ENCODE peak calls at places on chromosomes 7 and 10, in nine cellular contexts. One of them, this sample, is unnamed.
A peak's percentile ranks its signal among the peaks of the same experiment; 100 is the strongest.

GRCh38 chr10:125149278-125150047 is 10.9 kb downstream of the CTBP2 start:
- DNase-seq in hepatocyte: peak; percentile 79
- DNase-seq in transverse colon: peak; percentile 82
- DNase-seq in PC-3: peak; percentile 45
- DNase-seq in omental fat pad: peak; percentile 85
- DNase-seq in H54: peak; percentile 44
- DNase-seq in GM19239: no peak
- DNase-seq in T-helper 17 cell: no peak
- DNase-seq in NCI-H2081: peak; percentile 44
- DNase-seq in this sample: no peak

GRCh38 chr10:29621161-29621560 is 13.6 kb downstream of the SVIL start:
- DNase-seq in H54: no peak
- DNase-seq in transverse colon: no peak
- DNase-seq in hepatocyte: peak; percentile 67
- DNase-seq in NCI-H2081: no peak
- DNase-seq in PC-3: no peak
- DNase-seq in T-helper 17 cell: no peak
- DNase-seq in omental fat pad: no peak
- DNase-seq in GM19239: no peak
- DNase-seq in this sample: no peak

GRCh38 chr7:144827581-144828139 is 8.2 kb downstream of the TPK1 start:
- DNase-seq in NCI-H2081: no peak
- DNase-seq in H54: no peak
- DNase-seq in T-helper 17 cell: no peak
- DNase-seq in hepatocyte: peak; percentile 45
- DNase-seq in PC-3: no peak
- DNase-seq in transverse colon: no peak
- DNase-seq in GM19239: no peak
- DNase-seq in omental fat pad: no peak
- DNase-seq in this sample: no peak

GRCh38 chr7:47693161-47693740 is 111.3 kb upstream of the TNS3 start:
- DNase-seq in NCI-H2081: no peak
- DNase-seq in PC-3: peak; percentile 94
- DNase-seq in hepatocyte: no peak
- DNase-seq in T-helper 17 cell: no peak
- DNase-seq in GM19239: no peak
- DNase-seq in transverse colon: no peak
- DNase-seq in H54: peak; percentile 33
- DNase-seq in omental fat pad: no peak
- DNase-seq in this sample: peak; percentile 17

GRCh38 chr10:46558411-46559185 is 2.1 kb upstream of the GPRIN2 start:
- DNase-seq in omental fat pad: no peak
- DNase-seq in transverse colon: peak; percentile 23
- DNase-seq in hepatocyte: no peak
- DNase-seq in T-helper 17 cell: no peak
- DNase-seq in GM19239: no peak
- DNase-seq in PC-3: no peak
- DNase-seq in H54: no peak
- DNase-seq in NCI-H2081: no peak
- DNase-seq in this sample: no peak

GRCh38 chr10:29130190-29130673 is 158.6 kb upstream of the LYZL1 start:
- DNase-seq in NCI-H2081: peak; percentile 4
- DNase-seq in omental fat pad: no peak
- DNase-seq in PC-3: peak; percentile 57
- DNase-seq in H54: no peak
- DNase-seq in GM19239: no peak
- DNase-seq in transverse colon: no peak
- DNase-seq in hepatocyte: peak; percentile 63
- DNase-seq in T-helper 17 cell: no peak
- DNase-seq in this sample: no peak

GRCh38 chr7:71251706-71252105 is 119.8 kb downstream of the GALNT17 start:
- DNase-seq in transverse colon: no peak
- DNase-seq in GM19239: no peak
- DNase-seq in PC-3: no peak
- DNase-seq in omental fat pad: no peak
- DNase-seq in NCI-H2081: no peak
- DNase-seq in T-helper 17 cell: no peak
- DNase-seq in hepatocyte: peak; percentile 56
- DNase-seq in H54: no peak
- DNase-seq in this sample: no peak

GRCh38 chr10:29140991-29141390 is 147.9 kb upstream of the LYZL1 start:
- DNase-seq in GM19239: no peak
- DNase-seq in T-helper 17 cell: no peak
- DNase-seq in H54: peak; percentile 47
- DNase-seq in NCI-H2081: no peak
- DNase-seq in omental fat pad: no peak
- DNase-seq in transverse colon: no peak
- DNase-seq in PC-3: peak; percentile 72
- DNase-seq in hepatocyte: no peak
- DNase-seq in this sample: peak; percentile 82

GRCh38 chr10:109701583-109702215 is 221.6 kb downstream of the XPNPEP1 start:
- DNase-seq in NCI-H2081: no peak
- DNase-seq in PC-3: peak; percentile 5
- DNase-seq in GM19239: no peak
- DNase-seq in T-helper 17 cell: no peak
- DNase-seq in H54: no peak
- DNase-seq in hepatocyte: peak; percentile 16
- DNase-seq in omental fat pad: no peak
- DNase-seq in transverse colon: peak; percentile 37
- DNase-seq in this sample: no peak

GRCh38 chr7:152411389-152411788 is 24.4 kb downstream of the KMT2C start:
- DNase-seq in NCI-H2081: no peak
- DNase-seq in transverse colon: no peak
- DNase-seq in omental fat pad: no peak
- DNase-seq in GM19239: no peak
- DNase-seq in T-helper 17 cell: no peak
- DNase-seq in PC-3: no peak
- DNase-seq in hepatocyte: peak; percentile 28
- DNase-seq in H54: no peak
- DNase-seq in this sample: no peak

GRCh38 chr10:79422178-79422892 is 23.1 kb downstream of the ZCCHC24 start:
- DNase-seq in transverse colon: no peak
- DNase-seq in NCI-H2081: no peak
- DNase-seq in H54: no peak
- DNase-seq in GM19239: no peak
- DNase-seq in T-helper 17 cell: no peak
- DNase-seq in PC-3: no peak
- DNase-seq in omental fat pad: no peak
- DNase-seq in hepatocyte: peak; percentile 68
- DNase-seq in this sample: no peak

GRCh38 chr10:122515588-122516231 is 44.8 kb upstream of the DMBT1 start:
- DNase-seq in omental fat pad: no peak
- DNase-seq in GM19239: no peak
- DNase-seq in transverse colon: peak; percentile 43
- DNase-seq in PC-3: no peak
- DNase-seq in hepatocyte: no peak
- DNase-seq in NCI-H2081: no peak
- DNase-seq in T-helper 17 cell: peak; percentile 45
- DNase-seq in H54: peak; percentile 36
- DNase-seq in this sample: no peak

GRCh38 chr10:78442836-78443550 is 409.3 kb downstream of the RPS24 start:
- DNase-seq in GM19239: no peak
- DNase-seq in H54: no peak
- DNase-seq in hepatocyte: peak; percentile 48
- DNase-seq in T-helper 17 cell: no peak
- DNase-seq in PC-3: no peak
- DNase-seq in NCI-H2081: no peak
- DNase-seq in omental fat pad: no peak
- DNase-seq in transverse colon: no peak
- DNase-seq in this sample: no peak

GRCh38 chr7:114548576-114548975 is 134.0 kb downstream of the FOXP2 start:
- DNase-seq in NCI-H2081: no peak
- DNase-seq in transverse colon: no peak
- DNase-seq in T-helper 17 cell: no peak
- DNase-seq in GM19239: no peak
- DNase-seq in H54: no peak
- DNase-seq in hepatocyte: no peak
- DNase-seq in PC-3: no peak
- DNase-seq in omental fat pad: no peak
- DNase-seq in this sample: no peak

GRCh38 chr7:44375236-44375699 is 49.9 kb upstream of the CAMK2B start:
- DNase-seq in PC-3: peak; percentile 18
- DNase-seq in hepatocyte: no peak
- DNase-seq in transverse colon: no peak
- DNase-seq in T-helper 17 cell: no peak
- DNase-seq in omental fat pad: no peak
- DNase-seq in H54: no peak
- DNase-seq in GM19239: no peak
- DNase-seq in NCI-H2081: no peak
- DNase-seq in this sample: no peak

GRCh38 chr10:84331091-84331490 is 2.7 kb downstream of the CCSER2 start:
- DNase-seq in omental fat pad: no peak
- DNase-seq in GM19239: no peak
- DNase-seq in PC-3: no peak
- DNase-seq in T-helper 17 cell: no peak
- DNase-seq in H54: no peak
- DNase-seq in hepatocyte: no peak
- DNase-seq in NCI-H2081: no peak
- DNase-seq in transverse colon: no peak
- DNase-seq in this sample: no peak

GRCh38 chr7:41702635-41703371 is at the start of gene INHBA:
- DNase-seq in H54: no peak
- DNase-seq in PC-3: peak; percentile 96
- DNase-seq in T-helper 17 cell: no peak
- DNase-seq in omental fat pad: no peak
- DNase-seq in transverse colon: no peak
- DNase-seq in NCI-H2081: no peak
- DNase-seq in GM19239: no peak
- DNase-seq in hepatocyte: peak; percentile 61
- DNase-seq in this sample: peak; percentile 96

GRCh38 chr7:30469303-30469702 is 9.3 kb downstream of the NOD1 start:
- DNase-seq in NCI-H2081: no peak
- DNase-seq in omental fat pad: peak; percentile 77
- DNase-seq in PC-3: no peak
- DNase-seq in H54: peak; percentile 81
- DNase-seq in transverse colon: peak; percentile 71
- DNase-seq in hepatocyte: peak; percentile 92
- DNase-seq in GM19239: no peak
- DNase-seq in T-helper 17 cell: no peak
- DNase-seq in this sample: peak; percentile 99

GRCh38 chr7:27774717-27775328 is 34.9 kb downstream of the TAX1BP1 start:
- DNase-seq in NCI-H2081: no peak
- DNase-seq in PC-3: peak; percentile 70
- DNase-seq in transverse colon: no peak
- DNase-seq in hepatocyte: peak; percentile 50
- DNase-seq in omental fat pad: no peak
- DNase-seq in T-helper 17 cell: no peak
- DNase-seq in GM19239: no peak
- DNase-seq in H54: no peak
- DNase-seq in this sample: no peak

GRCh38 chr10:1932617-1933016 is 195.3 kb upstream of the ADARB2 start:
- DNase-seq in omental fat pad: no peak
- DNase-seq in NCI-H2081: no peak
- DNase-seq in PC-3: no peak
- DNase-seq in T-helper 17 cell: no peak
- DNase-seq in transverse colon: no peak
- DNase-seq in hepatocyte: no peak
- DNase-seq in H54: no peak
- DNase-seq in GM19239: no peak
- DNase-seq in this sample: no peak

GRCh38 chr7:22255834-22256233 is 101.1 kb downstream of the RAPGEF5 start:
- DNase-seq in H54: no peak
- DNase-seq in NCI-H2081: no peak
- DNase-seq in GM19239: no peak
- DNase-seq in transverse colon: no peak
- DNase-seq in PC-3: no peak
- DNase-seq in omental fat pad: no peak
- DNase-seq in T-helper 17 cell: no peak
- DNase-seq in hepatocyte: peak; percentile 46
- DNase-seq in this sample: no peak

GRCh38 chr7:7641129-7641663 is 644 bp downstream of the UMAD1 start:
- DNase-seq in hepatocyte: peak; percentile 15
- DNase-seq in omental fat pad: no peak
- DNase-seq in PC-3: peak; percentile 8
- DNase-seq in NCI-H2081: no peak
- DNase-seq in transverse colon: peak; percentile 11
- DNase-seq in H54: no peak
- DNase-seq in GM19239: no peak
- DNase-seq in T-helper 17 cell: no peak
- DNase-seq in this sample: no peak

GRCh38 chr10:89702121-89702480 is 711 bp downstream of the KIF20B start:
- DNase-seq in transverse colon: no peak
- DNase-seq in GM19239: no peak
- DNase-seq in omental fat pad: no peak
- DNase-seq in hepatocyte: peak; percentile 23
- DNase-seq in NCI-H2081: no peak
- DNase-seq in PC-3: peak; percentile 7
- DNase-seq in H54: no peak
- DNase-seq in T-helper 17 cell: peak; percentile 5
- DNase-seq in this sample: no peak

GRCh38 chr10:95513941-95514392 is 47.2 kb downstream of the SORBS1 start:
- DNase-seq in PC-3: peak; percentile 79
- DNase-seq in GM19239: no peak
- DNase-seq in transverse colon: no peak
- DNase-seq in T-helper 17 cell: no peak
- DNase-seq in omental fat pad: no peak
- DNase-seq in hepatocyte: no peak
- DNase-seq in NCI-H2081: no peak
- DNase-seq in H54: peak; percentile 84
- DNase-seq in this sample: peak; percentile 14

GRCh38 chr10:108039821-108040584 is 875.5 kb upstream of the SORCS1 start:
- DNase-seq in NCI-H2081: no peak
- DNase-seq in H54: no peak
- DNase-seq in T-helper 17 cell: no peak
- DNase-seq in transverse colon: no peak
- DNase-seq in omental fat pad: no peak
- DNase-seq in hepatocyte: no peak
- DNase-seq in GM19239: no peak
- DNase-seq in PC-3: no peak
- DNase-seq in this sample: no peak

GRCh38 chr10:46245381-46245900 is 41.4 kb upstream of the ANTXRL start:
- DNase-seq in transverse colon: no peak
- DNase-seq in T-helper 17 cell: no peak
- DNase-seq in hepatocyte: no peak
- DNase-seq in H54: no peak
- DNase-seq in omental fat pad: peak; percentile 16
- DNase-seq in GM19239: no peak
- DNase-seq in NCI-H2081: no peak
- DNase-seq in PC-3: no peak
- DNase-seq in this sample: no peak

GRCh38 chr7:28848906-28849305 is 109.2 kb downstream of the TRIL start:
- DNase-seq in T-helper 17 cell: no peak
- DNase-seq in hepatocyte: no peak
- DNase-seq in NCI-H2081: no peak
- DNase-seq in transverse colon: no peak
- DNase-seq in PC-3: no peak
- DNase-seq in omental fat pad: no peak
- DNase-seq in H54: no peak
- DNase-seq in GM19239: no peak
- DNase-seq in this sample: no peak

GRCh38 chr7:55052726-55053431 is 34.1 kb downstream of the EGFR start:
- DNase-seq in omental fat pad: no peak
- DNase-seq in GM19239: no peak
- DNase-seq in PC-3: no peak
- DNase-seq in NCI-H2081: no peak
- DNase-seq in H54: no peak
- DNase-seq in hepatocyte: no peak
- DNase-seq in T-helper 17 cell: no peak
- DNase-seq in transverse colon: no peak
- DNase-seq in this sample: no peak

GRCh38 chr10:121596668-121597503 is 1.4 kb downstream of the FGFR2 start:
- DNase-seq in omental fat pad: no peak
- DNase-seq in transverse colon: peak; percentile 55
- DNase-seq in T-helper 17 cell: no peak
- DNase-seq in hepatocyte: peak; percentile 85
- DNase-seq in H54: no peak
- DNase-seq in GM19239: no peak
- DNase-seq in NCI-H2081: no peak
- DNase-seq in PC-3: no peak
- DNase-seq in this sample: no peak

GRCh38 chr7:17598846-17599245 is 300.4 kb downstream of the AHR start:
- DNase-seq in NCI-H2081: peak; percentile 52
- DNase-seq in GM19239: no peak
- DNase-seq in omental fat pad: no peak
- DNase-seq in transverse colon: no peak
- DNase-seq in T-helper 17 cell: no peak
- DNase-seq in hepatocyte: no peak
- DNase-seq in H54: no peak
- DNase-seq in PC-3: peak; percentile 78
- DNase-seq in this sample: no peak

GRCh38 chr10:4266387-4267083 is 481.5 kb upstream of the KLF6 start:
- DNase-seq in H54: no peak
- DNase-seq in NCI-H2081: no peak
- DNase-seq in PC-3: no peak
- DNase-seq in GM19239: no peak
- DNase-seq in T-helper 17 cell: no peak
- DNase-seq in hepatocyte: no peak
- DNase-seq in transverse colon: no peak
- DNase-seq in omental fat pad: no peak
- DNase-seq in this sample: no peak

This sample was measured in AG09309.